ENCODE peak calls at places on chromosome 5, in ten cellular contexts. G, Y, O, N, S, Q, W, D, F and T are unnamed samples.
A peak's percentile ranks its signal among the peaks of the same experiment; 100 is the strongest.

GRCh38 chr5:926416-927171 is 33.9 kb downstream of the TRIP13 start:
- DNase-seq in O (no peak), D (peak; percentile 68), S (peak; percentile 11), Y (no peak), Q (no peak), N (peak; percentile 52), W (no peak), G (no peak), F (peak; percentile 54), T (no peak)

GRCh38 chr5:62143268-62144229 is 162.5 kb upstream of the KIF2A start:
- DNase-seq in G (no peak), Y (no peak), W (no peak), D (peak; percentile 59), F (peak; percentile 24), S (peak; percentile 11), N (peak; percentile 49), Q (no peak), O (no peak), T (no peak)

GRCh38 chr5:58357121-58357520 is 102.8 kb downstream of the PLK2 start:
- DNase-seq in D (no peak), S (no peak), G (no peak), W (no peak), Q (no peak), O (no peak), Y (no peak), F (no peak), N (no peak), T (no peak)

GRCh38 chr5:141778211-141778610 is 96.2 kb upstream of the ARAP3 start:
- DNase-seq in F (no peak), N (peak; percentile 87), D (peak; percentile 56), O (no peak), G (no peak), Y (no peak), W (peak; percentile 44), Q (no peak), S (peak; percentile 85), T (no peak)

GRCh38 chr5:97021416-97021815 is 85.5 kb downstream of the LNPEP start:
- DNase-seq in G (no peak), D (no peak), W (no peak), Q (no peak), S (no peak), Y (no peak), O (no peak), N (no peak), F (no peak), T (no peak)

GRCh38 chr5:120848883-120849282 is 384.8 kb downstream of the PRR16 start:
- DNase-seq in G (no peak), W (no peak), D (no peak), S (no peak), Y (no peak), O (no peak), F (no peak), Q (no peak), N (no peak), T (no peak)

GRCh38 chr5:123094919-123095693 is 6.1 kb downstream of the PRDM6 start:
- DNase-seq in S (no peak), Q (peak; percentile 84), O (no peak), Y (no peak), N (no peak), G (no peak), D (peak; percentile 47), W (peak; percentile 43), F (peak; percentile 76), T (no peak)

GRCh38 chr5:73783823-73784222 is 157.8 kb downstream of the ARHGEF28 start:
- DNase-seq in Y (no peak), W (no peak), Q (no peak), O (no peak), D (no peak), G (no peak), F (no peak), N (peak; percentile 48), S (peak; percentile 29), T (no peak)

GRCh38 chr5:9231842-9232241 is 314.0 kb downstream of the SEMA5A start:
- DNase-seq in G (no peak), S (peak; percentile 25), D (no peak), Y (no peak), O (no peak), F (no peak), N (no peak), W (no peak), Q (no peak), T (no peak)

GRCh38 chr5:28328691-28329090 is 1290.3 kb upstream of the CDH9 start:
- DNase-seq in G (no peak), F (no peak), Y (no peak), W (no peak), O (no peak), N (peak; percentile 27), S (peak; percentile 63), Q (no peak), D (no peak), T (no peak)

GRCh38 chr5:55603947-55604346 is 69.2 kb upstream of the PLPP1 start:
- DNase-seq in Y (no peak), N (peak; percentile 84), F (no peak), S (peak; percentile 66), W (no peak), G (no peak), O (no peak), D (no peak), Q (no peak), T (peak; percentile 67)

DNA sequence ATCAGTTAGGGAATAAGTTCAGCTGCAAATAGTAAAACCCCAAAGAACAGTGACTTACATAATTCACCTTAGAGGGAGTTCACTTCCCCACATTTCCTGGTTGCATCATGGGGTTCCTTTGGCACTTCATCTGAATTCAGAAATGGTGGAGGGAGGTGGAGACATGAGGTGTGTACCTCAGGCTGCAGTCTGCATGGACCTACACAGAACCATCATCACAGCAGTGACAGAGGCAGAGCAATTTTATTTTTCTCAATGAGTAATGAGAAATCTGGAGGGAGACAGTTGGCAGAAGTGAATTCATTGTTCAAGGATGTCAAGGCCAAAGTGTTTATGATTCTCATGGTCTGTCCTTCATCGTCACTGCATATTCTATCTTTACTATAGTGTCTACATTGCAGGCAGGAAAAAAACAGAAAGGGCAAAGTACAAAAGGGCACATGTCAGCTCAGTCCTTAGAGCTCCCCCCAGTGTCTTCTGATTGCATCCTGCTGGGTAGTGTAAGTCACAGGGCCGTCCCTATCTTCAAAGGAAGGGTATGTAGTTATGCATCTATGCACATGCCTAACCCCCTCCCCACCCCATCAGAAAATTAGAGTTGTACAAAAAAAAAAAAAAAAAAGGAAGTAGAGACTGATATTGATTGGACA is 132.8 kb upstream of the APC start:
- DNase-seq in S (no peak), Q (no peak), O (no peak), F (peak; percentile 12), N (peak; percentile 27), W (no peak), G (no peak), Y (no peak), D (peak; percentile 70), T (no peak)
- TF ChIP-seq CTCF in S (no peak), Q (no peak), O (no peak), F (no peak), N (peak; percentile 24), W (peak; percentile 39), G (peak; percentile 45), Y (no peak), D (peak; percentile 43), T (peak; percentile 65)

DNA sequence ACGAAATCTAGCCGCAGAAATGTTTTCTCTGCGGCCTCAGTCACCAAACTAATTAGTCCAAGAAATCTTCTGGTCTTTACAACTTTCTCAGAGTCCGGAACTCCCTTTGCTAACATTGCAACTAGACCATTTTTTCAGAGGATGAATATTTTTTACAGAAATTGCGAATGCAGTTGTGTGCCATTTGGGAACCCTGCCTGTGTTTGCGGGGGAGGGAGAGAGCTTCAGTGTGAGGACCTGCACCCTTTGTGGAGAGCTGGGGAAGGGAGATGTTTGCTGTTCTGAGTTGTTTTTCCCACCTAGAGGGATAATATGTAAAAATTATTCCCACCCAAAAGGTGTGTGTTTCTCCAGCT is 2.1 kb downstream of the IRX1 start:
- DNase-seq in S (peak; percentile 45), Y (no peak), D (no peak), F (no peak), Q (no peak), G (no peak), O (no peak), N (no peak), W (no peak), T (no peak)
- H3K27me3 ChIP-seq in S (peaks cover 28% of the 10 kb centered on the region), Y (peaks cover 97% of the 10 kb centered on the region), D (peaks cover 93% of the 10 kb centered on the region), F (peaks cover 86% of the 10 kb centered on the region), Q (peaks cover 14% of the 10 kb centered on the region), G (peaks cover 100% of the 10 kb centered on the region), O (peaks cover 7% of the 10 kb centered on the region), N (peaks cover 92% of the 10 kb centered on the region), W (peaks cover 100% of the 10 kb centered on the region), T (peaks cover 98% of the 10 kb centered on the region)

GRCh38 chr5:32710859-32711692 is at the start of gene NPR3:
- DNase-seq in F (peak; percentile 27), N (peak; percentile 48), G (peak; percentile 26), Q (peak; percentile 72), W (no peak), O (no peak), Y (no peak), S (no peak), D (peak; percentile 40), T (no peak)
- H3K4me3 ChIP-seq in F (peak within 1 kb of the TSS; percentile 65), N (peak within 1 kb of the TSS; percentile 35), G (peak within 1 kb of the TSS; percentile 79), Q (peak within 1 kb of the TSS; percentile 85), W (peak within 1 kb of the TSS; percentile 52), O (peak within 1 kb of the TSS; percentile 52), Y (peak within 1 kb of the TSS; percentile 67), S (peak within 1 kb of the TSS; percentile 71), D (peak within 1 kb of the TSS; percentile 35), T (peak within 1 kb of the TSS; percentile 55)

GRCh38 chr5:72407541-72407940 is 87.4 kb downstream of the PTCD2 start:
- DNase-seq in S (no peak), F (no peak), G (no peak), D (no peak), Y (no peak), W (no peak), Q (no peak), N (no peak), O (no peak), T (no peak)

GRCh38 chr5:72402381-72402890 is 82.3 kb downstream of the PTCD2 start:
- DNase-seq in G (no peak), S (peak; percentile 61), F (no peak), Q (no peak), W (no peak), O (no peak), D (no peak), Y (no peak), N (no peak), T (no peak)

GRCh38 chr5:72400950-72401349 is 80.8 kb downstream of the PTCD2 start:
- DNase-seq in N (no peak), D (no peak), S (no peak), O (no peak), W (no peak), Q (no peak), F (no peak), G (no peak), Y (no peak), T (no peak)

GRCh38 chr5:72407078-72407477 is 86.9 kb downstream of the PTCD2 start:
- DNase-seq in D (no peak), N (no peak), F (no peak), W (no peak), O (no peak), Q (no peak), Y (no peak), S (no peak), G (no peak), T (no peak)

DNA sequence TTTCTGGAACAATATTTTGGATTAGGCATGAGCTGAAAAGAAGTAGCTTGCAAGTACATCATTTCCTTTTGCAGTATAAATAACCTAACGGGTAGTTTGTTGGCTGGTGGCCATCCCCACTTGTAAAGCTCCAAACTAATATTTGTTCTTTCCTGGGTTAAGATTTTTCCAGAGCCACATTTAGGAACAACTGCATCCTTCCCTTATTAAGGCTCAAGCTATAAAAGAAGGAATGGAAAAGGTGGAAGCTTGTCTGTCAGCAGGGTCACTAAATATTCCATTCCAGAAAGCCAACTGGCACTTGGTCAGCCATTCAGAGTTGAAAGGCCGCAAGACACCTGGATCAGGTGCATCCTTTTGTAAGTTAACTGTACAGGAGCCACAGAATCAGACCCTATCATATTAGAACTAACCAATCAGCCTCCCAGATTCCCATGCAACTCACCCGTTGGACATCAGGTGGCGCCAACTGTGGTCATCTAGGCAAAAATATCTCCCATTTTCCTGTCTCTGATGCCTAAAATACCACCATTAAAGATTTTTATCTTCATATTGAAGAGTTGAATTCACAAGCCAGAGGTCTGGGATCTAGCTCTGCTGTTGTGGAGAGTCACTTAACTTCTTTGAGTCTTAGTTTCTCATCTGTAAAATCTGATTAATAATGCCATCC is 82.9 kb downstream of the PTCD2 start:
- DNase-seq in G (peak; percentile 21), D (no peak), F (no peak), W (no peak), O (no peak), Q (peak; percentile 88), Y (no peak), S (no peak), N (no peak), T (no peak)
- TF ChIP-seq CTCF in G (peak; percentile 44), D (no peak), F (peak; percentile 45), W (peak; percentile 49), O (no peak), Q (no peak), Y (peak; percentile 46), S (peak; percentile 40), N (peak; percentile 47), T (peak; percentile 26)